ENCODE peak calls at places on chromosomes 3 and 15, in eight cellular contexts. C, Q, M, T, R, E, N and J are unnamed samples.

GRCh38 chr3:194941956-194942483 is 256.3 kb downstream of the FAM43A start:
- DNase-seq in Q (no peak), M (no peak), C (no peak), T (no peak), N (no peak), E (no peak), R (no peak), J (no peak)

GRCh38 chr3:71384393-71384792 is 199.1 kb downstream of the FOXP1 start:
- DNase-seq in Q (no peak), M (no peak), N (no peak), T (no peak), R (peak), C (peak), E (no peak), J (no peak)

GRCh38 chr3:196712514-196713413 is 587 bp downstream of the PIGX start:
- DNase-seq in N (peak), C (no peak), T (peak), E (peak), Q (peak), R (peak), M (peak), J (peak)

GRCh38 chr15:50996641-50997040 is 88.2 kb downstream of the AP4E1 start:
- DNase-seq in Q (no peak), E (no peak), R (peak), N (peak), C (peak), T (no peak), M (no peak), J (no peak)

GRCh38 chr15:64775551-64776401 is at the start of gene RBPMS2:
- DNase-seq in C (peak), N (peak), Q (no peak), M (no peak), T (peak), E (peak), R (peak), J (no peak)

GRCh38 chr3:138186216-138186615 is 885 bp upstream of the ARMC8 start:
- DNase-seq in M (no peak), Q (no peak), E (no peak), T (no peak), R (no peak), C (no peak), N (no peak), J (no peak)

GRCh38 chr3:126216416-126216815 is 36.0 kb upstream of the ALDH1L1 start:
- DNase-seq in C (peak), T (no peak), M (no peak), Q (no peak), R (peak), N (peak), E (no peak), J (no peak)

GRCh38 chr15:68401496-68402431 is 30.2 kb downstream of the ITGA11 start:
- DNase-seq in C (no peak), N (no peak), E (no peak), M (no peak), Q (no peak), T (no peak), R (peak), J (no peak)

GRCh38 chr3:138442433-138442832 is 8.0 kb downstream of the ESYT3 start:
- DNase-seq in R (peak), N (peak), Q (no peak), C (peak), E (no peak), M (no peak), T (no peak), J (no peak)